ENCODE peak calls at places on chromosomes 7 and 10, in four cellular contexts. F, Y, L and P are unnamed samples.

GRCh38 chr7:77442631-77443420 is 26.7 kb upstream of the GSAP start:
- DNase-seq in F (no peak), Y (no peak), L (no peak), P (no peak)

GRCh38 chr10:85918371-85918770 is 448.2 kb downstream of the GRID1 start:
- DNase-seq in F (no peak), Y (no peak), L (no peak), P (no peak)

GRCh38 chr10:44386546-44387052 is 1.7 kb upstream of the CXCL12 start:
- DNase-seq in F (peak; percentile 89), Y (peak; percentile 35), L (no peak), P (peak; percentile 79)

GRCh38 chr7:142485617-142486226 is 227.9 kb upstream of the PRSS58 start:
- DNase-seq in F (peak; percentile 77), Y (no peak), L (no peak), P (peak; percentile 23)

GRCh38 chr10:89644691-89644966 is 413 bp downstream of the PANK1 start:
- DNase-seq in F (no peak), Y (no peak), L (no peak), P (peak; percentile 41)

GRCh38 chr7:120785056-120785455 is 72.9 kb downstream of the TSPAN12 start:
- DNase-seq in F (no peak), Y (no peak), L (no peak), P (no peak)

GRCh38 chr10:106499448-106499847 is 665.1 kb downstream of the SORCS1 start:
- DNase-seq in F (no peak), Y (no peak), L (no peak), P (no peak)

GRCh38 chr7:148962823-148963582 is 65.3 kb downstream of the PDIA4 start:
- DNase-seq in F (peak; percentile 67), Y (peak; percentile 45), L (peak; percentile 68), P (peak; percentile 77)

GRCh38 chr10:32692174-32692573 is 246.2 kb downstream of the CCDC7 start:
- DNase-seq in F (no peak), Y (peak; percentile 12), L (no peak), P (no peak)

GRCh38 chr10:25725917-25726716 is 207.9 kb upstream of the MYO3A start:
- DNase-seq in F (peak; percentile 48), Y (peak; percentile 47), L (no peak), P (peak; percentile 59)

GRCh38 chr10:36559412-36559811 is 566.0 kb upstream of the ANKRD30A start:
- DNase-seq in F (no peak), Y (no peak), L (no peak), P (no peak)

GRCh38 chr10:69078311-69078710 is 9.6 kb upstream of the SRGN start:
- DNase-seq in F (no peak), Y (no peak), L (no peak), P (no peak)

GRCh38 chr7:136845899-136846465 is 22.5 kb upstream of the CHRM2 start:
- DNase-seq in F (no peak), Y (no peak), L (no peak), P (no peak)

GRCh38 chr7:133931053-133931452 is 196.1 kb upstream of the LRGUK start:
- DNase-seq in F (no peak), Y (no peak), L (no peak), P (no peak)

GRCh38 chr10:1527951-1528350 is 209.4 kb downstream of the ADARB2 start:
- DNase-seq in F (no peak), Y (no peak), L (no peak), P (no peak)

DNA sequence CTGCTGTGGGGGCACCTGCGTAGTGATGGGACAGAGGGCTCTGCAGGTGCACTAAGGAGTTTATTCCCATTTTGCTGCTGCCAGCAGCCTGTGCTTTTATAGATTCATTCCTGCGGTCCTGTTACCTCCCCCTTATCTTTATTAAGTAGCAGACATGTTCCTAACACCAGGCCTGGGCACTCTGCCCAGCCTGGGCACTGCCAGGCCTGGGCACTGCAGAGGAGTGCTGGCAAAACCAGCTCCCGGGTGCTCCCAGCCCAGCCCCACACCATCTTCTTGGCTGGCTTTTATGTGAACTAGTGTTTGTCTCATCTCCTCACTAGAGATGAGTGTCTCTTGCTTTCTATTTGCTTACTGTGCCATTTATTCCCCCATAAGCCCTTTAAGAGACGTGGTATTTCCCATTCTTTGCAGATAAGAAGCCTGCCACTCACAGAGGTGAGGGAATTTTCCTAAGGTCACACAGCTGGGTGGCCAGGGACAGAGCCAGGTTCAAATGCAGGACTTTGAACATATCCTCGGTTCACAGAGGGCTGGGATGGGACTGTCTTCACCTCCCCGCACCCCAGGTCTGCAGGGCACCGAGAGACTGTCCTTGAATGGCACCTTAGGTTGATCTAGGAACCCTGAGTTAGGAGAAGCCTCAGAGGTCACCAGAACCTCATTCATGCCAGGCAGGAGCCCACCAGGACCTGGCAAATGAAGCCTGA is 14.6 kb upstream of the DRGX start:
- DNase-seq in F (no peak), Y (no peak), L (no peak), P (no peak)
- TF ChIP-seq SP1 in F (no peak), Y (no peak), L (no peak), P (no peak)

DNA sequence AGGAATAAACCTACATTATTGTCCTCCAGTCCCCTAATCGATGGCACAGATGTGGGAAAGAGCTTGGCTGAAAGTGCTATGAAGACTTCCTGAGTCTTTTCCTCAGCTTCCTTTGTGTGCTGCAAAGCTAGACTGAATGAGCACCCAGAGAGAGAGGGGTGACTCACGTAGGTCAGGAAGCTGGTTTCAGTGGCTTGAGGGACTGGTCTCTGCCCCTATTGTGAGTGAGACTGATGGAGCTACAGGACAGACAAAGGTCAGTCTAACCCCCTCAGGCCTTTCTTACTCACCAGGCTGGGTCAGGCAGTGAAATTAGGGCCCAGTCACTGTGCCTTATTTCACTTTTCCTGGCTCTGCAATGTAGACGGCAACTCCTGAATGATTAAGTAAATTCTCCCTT is 171.1 kb upstream of the GRB10 start:
- DNase-seq in F (no peak), Y (peak; percentile 14), L (no peak), P (no peak)
- TF ChIP-seq FOXM1 in F (no peak), Y (no peak), L (no peak), P (no peak)

GRCh38 chr10:17617031-17617911 is at the start of gene HACD1:
- DNase-seq in F (peak; percentile 93), Y (peak; percentile 73), L (no peak), P (peak; percentile 80)

GRCh38 chr10:17626656-17627055 is 9.5 kb upstream of the HACD1 start:
- DNase-seq in F (no peak), Y (no peak), L (no peak), P (no peak)

GRCh38 chr10:17616403-17617030 is 657 bp downstream of the HACD1 start:
- DNase-seq in F (peak; percentile 51), Y (peak; percentile 64), L (no peak), P (peak; percentile 54)

GRCh38 chr10:17624996-17625395 is 7.8 kb upstream of the HACD1 start:
- DNase-seq in F (no peak), Y (no peak), L (no peak), P (no peak)

GRCh38 chr10:17622061-17622460 is 4.9 kb upstream of the HACD1 start:
- DNase-seq in F (no peak), Y (no peak), L (no peak), P (no peak)
- TF ChIP-seq SP1 in F (no peak), Y (no peak), L (no peak), P (no peak)

GRCh38 chr10:104323085-104323484 is 15.2 kb downstream of the ITPRIP start:
- DNase-seq in F (no peak), Y (no peak), L (no peak), P (no peak)

GRCh38 chr10:104322416-104322782 is 15.9 kb downstream of the ITPRIP start:
- DNase-seq in F (no peak), Y (no peak), L (no peak), P (no peak)

GRCh38 chr10:104324931-104325330 is 13.3 kb downstream of the ITPRIP start:
- DNase-seq in F (no peak), Y (no peak), L (no peak), P (no peak)

GRCh38 chr10:104325436-104326430 is 12.5 kb downstream of the ITPRIP start:
- DNase-seq in F (no peak), Y (no peak), L (no peak), P (no peak)

GRCh38 chr10:104323721-104324686 is 14.3 kb downstream of the ITPRIP start:
- DNase-seq in F (no peak), Y (no peak), L (no peak), P (no peak)
- TF ChIP-seq FOXM1 in F (no peak), Y (no peak), L (no peak), P (no peak)

GRCh38 chr7:11609071-11609470 is 222.9 kb downstream of the THSD7A start:
- DNase-seq in F (no peak), Y (no peak), L (no peak), P (no peak)

GRCh38 chr7:11612737-11613136 is 219.3 kb downstream of the THSD7A start:
- DNase-seq in F (no peak), Y (no peak), L (no peak), P (no peak)

GRCh38 chr7:11615163-11615562 is 216.8 kb downstream of the THSD7A start:
- DNase-seq in F (no peak), Y (no peak), L (no peak), P (no peak)

GRCh38 chr7:11616466-11616865 is 215.5 kb downstream of the THSD7A start:
- DNase-seq in F (no peak), Y (no peak), L (no peak), P (no peak)

DNA sequence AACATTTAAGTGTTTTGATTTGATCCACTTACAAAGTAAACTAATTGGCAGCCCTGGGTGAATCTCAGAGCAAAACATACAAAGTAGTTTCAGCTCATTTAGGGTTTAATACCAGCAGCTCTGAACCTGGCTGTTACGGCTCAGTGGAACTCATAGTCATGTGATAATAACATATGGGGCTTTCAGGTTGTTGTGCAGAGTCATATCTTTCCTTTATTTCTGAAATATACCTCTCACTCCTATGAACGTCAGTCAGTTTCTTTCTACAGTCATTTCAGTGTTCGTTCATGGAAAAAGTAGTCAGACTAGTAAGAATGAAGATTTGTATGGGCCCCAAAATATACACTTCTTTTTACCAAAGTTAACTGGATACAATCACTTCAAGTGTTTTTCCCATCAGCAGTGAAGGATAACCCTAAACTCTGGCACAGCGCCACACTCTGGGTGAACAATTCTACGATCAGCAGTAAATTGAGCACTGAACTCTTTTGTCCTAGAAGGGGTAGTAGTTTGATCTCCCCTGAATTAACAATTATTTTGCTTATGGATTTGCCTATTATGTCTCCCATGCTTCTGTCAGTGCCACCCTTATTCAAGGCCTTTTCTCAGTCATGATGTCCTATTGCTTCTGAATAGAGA is 218.6 kb downstream of the THSD7A start:
- DNase-seq in F (no peak), Y (no peak), L (peak; percentile 30), P (no peak)
- TF ChIP-seq SP1 in F (no peak), Y (no peak), L (no peak), P (no peak)

GRCh38 chr10:79077488-79078173 is 8.9 kb downstream of the ZMIZ1 start:
- DNase-seq in F (no peak), Y (no peak), L (no peak), P (no peak)
- TF ChIP-seq FOXM1 in F (no peak), Y (no peak), L (no peak), P (no peak)

DNA sequence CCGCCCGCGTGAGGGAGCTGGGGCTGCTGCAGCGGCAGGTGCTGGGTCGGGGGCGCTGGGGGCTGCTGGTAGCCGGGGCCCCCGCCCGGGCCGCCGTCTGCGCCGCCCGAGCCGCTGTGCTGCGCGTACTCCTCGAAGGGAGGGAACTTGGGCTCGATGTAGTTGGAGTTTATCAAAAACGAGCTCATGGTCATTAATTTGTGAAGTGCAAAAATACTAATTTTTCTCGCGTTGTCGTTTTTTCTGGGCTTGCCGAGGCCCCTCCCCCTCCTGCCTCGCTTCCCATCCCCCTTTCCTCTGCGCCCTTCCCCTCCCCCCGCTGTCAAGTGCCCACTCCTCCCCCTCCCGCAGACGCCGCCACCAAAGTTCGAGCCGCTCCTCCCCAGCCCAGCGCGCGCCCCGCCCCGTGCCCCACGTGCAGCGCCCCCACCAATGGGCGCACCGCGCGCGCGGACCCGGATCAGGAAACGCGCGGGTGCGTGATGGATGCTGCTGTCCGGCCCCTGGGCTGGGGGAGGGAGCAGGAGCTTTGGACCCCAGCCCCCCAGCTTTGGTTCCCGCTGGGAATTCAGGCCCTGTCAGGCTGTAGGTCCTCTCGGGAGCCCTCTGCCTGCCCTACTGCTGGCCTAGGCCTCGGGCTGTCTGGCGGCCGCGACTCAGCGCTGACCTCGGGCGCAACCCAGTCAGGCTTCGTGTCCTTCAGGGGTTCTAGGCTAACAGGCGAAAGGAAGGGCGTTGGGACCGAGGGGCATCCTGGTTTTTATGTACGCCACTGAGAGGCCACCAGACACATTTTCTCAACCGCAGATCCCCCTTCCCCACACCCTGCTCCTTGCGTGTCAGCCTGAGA is at the start of gene HOXA4:
- DNase-seq in F (no peak), Y (peak; percentile 77), L (no peak), P (peak; percentile 78)
- TF ChIP-seq SP1 in F (no peak), Y (no peak), L (no peak), P (no peak)